ENCODE peak calls at places on chromosomes 7 and 10, in four cellular contexts. One of them, this sample, is unnamed.

GRCh38 chr10:102775201-102775972 is 31.6 kb downstream of the WBP1L start:
- DNase-seq in GM10248: no peak
- DNase-seq in GM23338: no peak
- DNase-seq in epithelial cell of esophagus: no peak
- DNase-seq in this sample: peak; percentile 58

GRCh38 chr10:82861889-82862288 is 986.9 kb downstream of the NRG3 start:
- DNase-seq in GM10248: no peak
- DNase-seq in GM23338: no peak
- DNase-seq in epithelial cell of esophagus: no peak
- DNase-seq in this sample: no peak

GRCh38 chr7:80725181-80725611 is 86.8 kb downstream of the CD36 start:
- DNase-seq in GM10248: no peak
- DNase-seq in GM23338: no peak
- DNase-seq in epithelial cell of esophagus: no peak
- DNase-seq in this sample: no peak

GRCh38 chr10:123427386-123427785 is 238.8 kb upstream of the GPR26 start:
- DNase-seq in GM10248: no peak
- DNase-seq in GM23338: peak; percentile 27
- DNase-seq in epithelial cell of esophagus: peak; percentile 26
- DNase-seq in this sample: no peak

GRCh38 chr10:25642736-25643135 is 291.3 kb upstream of the MYO3A start:
- DNase-seq in GM10248: no peak
- DNase-seq in GM23338: no peak
- DNase-seq in epithelial cell of esophagus: no peak
- DNase-seq in this sample: no peak

GRCh38 chr10:96344178-96344577 is 14.6 kb downstream of the OPALIN start:
- DNase-seq in GM10248: no peak
- DNase-seq in GM23338: no peak
- DNase-seq in epithelial cell of esophagus: no peak
- DNase-seq in this sample: no peak

GRCh38 chr7:150753826-150754603 is 16.8 kb downstream of the GIMAP5 start:
- DNase-seq in GM10248: peak; percentile 38
- DNase-seq in GM23338: peak; percentile 60
- DNase-seq in epithelial cell of esophagus: peak; percentile 5
- DNase-seq in this sample: no peak

GRCh38 chr7:108067844-108068243 is 62.3 kb downstream of the LAMB4 start:
- DNase-seq in GM10248: no peak
- DNase-seq in GM23338: no peak
- DNase-seq in epithelial cell of esophagus: no peak
- DNase-seq in this sample: no peak

GRCh38 chr10:60762554-60762953 is 15.7 kb upstream of the CDK1 start:
- DNase-seq in GM10248: no peak
- DNase-seq in GM23338: peak; percentile 87
- DNase-seq in epithelial cell of esophagus: no peak
- DNase-seq in this sample: no peak